ENCODE peak calls at places on chromosomes 11 and 22, in four cellular contexts. F is cardiac muscle cell; H is CD4-positive, CD25-positive, alpha-beta regulatory T cell; G is CD8-positive, alpha-beta T cell. Y is an unnamed sample.

GRCh38 chr11:81220166-81220895 is 1513.3 kb downstream of the FAM181B start:
- DNase-seq in F (no peak), H (no peak), G (no peak), Y (no peak)

GRCh38 chr11:63663809-63664208 is 7.4 kb downstream of the ATL3 start:
- DNase-seq in F (no peak), H (no peak), G (no peak), Y (no peak)

GRCh38 chr11:45212566-45213315 is 66.3 kb downstream of the PRDM11 start:
- DNase-seq in F (peak; percentile 15), H (no peak), G (no peak), Y (no peak)

GRCh38 chr11:117634756-117635593 is 162.0 kb downstream of the DSCAML1 start:
- DNase-seq in F (no peak), H (no peak), G (no peak), Y (no peak)

GRCh38 chr11:6413791-6414231 is 5.1 kb downstream of the APBB1 start:
- DNase-seq in F (peak; percentile 83), H (peak; percentile 62), G (peak; percentile 38), Y (no peak)

GRCh38 chr11:133947298-133947905 is 9.4 kb downstream of the IGSF9B start:
- DNase-seq in F (peak; percentile 91), H (peak; percentile 41), G (peak; percentile 49), Y (no peak)

GRCh38 chr11:62954478-62954877 is 30.3 kb downstream of the SLC22A6 start:
- DNase-seq in F (no peak), H (no peak), G (no peak), Y (no peak)

GRCh38 chr11:48040830-48041444 is 60.6 kb downstream of the PTPRJ start:
- DNase-seq in F (no peak), H (no peak), G (no peak), Y (no peak)

GRCh38 chr11:46541593-46542371 is 52.0 kb downstream of the AMBRA1 start:
- DNase-seq in F (no peak), H (no peak), G (no peak), Y (peak; percentile 94)

GRCh38 chr11:41121600-41121999 is 337.9 kb downstream of the LRRC4C start:
- DNase-seq in F (no peak), H (no peak), G (no peak), Y (no peak)

GRCh38 chr11:108985611-108986279 is 320.9 kb downstream of the DDX10 start:
- DNase-seq in F (no peak), H (no peak), G (no peak), Y (no peak)

GRCh38 chr22:35587447-35587870 is 29.7 kb downstream of the MB start:
- DNase-seq in F (peak; percentile 95), H (no peak), G (no peak), Y (peak; percentile 79)

GRCh38 chr11:60343094-60343704 is 16.1 kb downstream of the MS4A6E start:
- DNase-seq in F (peak; percentile 13), H (no peak), G (no peak), Y (no peak)

GRCh38 chr11:68009391-68010000 is 631 bp upstream of the ALDH3B1 start:
- DNase-seq in F (no peak), H (no peak), G (no peak), Y (peak; percentile 55)

GRCh38 chr11:34627197-34627596 is 6.3 kb downstream of the EHF start:
- DNase-seq in F (no peak), H (no peak), G (no peak), Y (no peak)

GRCh38 chr11:13320688-13321087 is 43.1 kb downstream of the BMAL1 start:
- DNase-seq in F (no peak), H (no peak), G (no peak), Y (no peak)

GRCh38 chr22:32827061-32827602 is 25.6 kb downstream of the TIMP3 start:
- DNase-seq in F (no peak), H (no peak), G (no peak), Y (no peak)

GRCh38 chr22:44622685-44623084 is 79.3 kb upstream of the PRR5 start:
- DNase-seq in F (no peak), H (no peak), G (no peak), Y (no peak)

GRCh38 chr11:20161230-20161918 is 1.1 kb upstream of the DBX1 start:
- DNase-seq in F (peak; percentile 64), H (no peak), G (no peak), Y (no peak)

GRCh38 chr11:43289368-43289767 is 22.4 kb upstream of the API5 start:
- DNase-seq in F (no peak), H (no peak), G (no peak), Y (no peak)

GRCh38 chr11:32420937-32421532 is 14.3 kb downstream of the WT1 start:
- DNase-seq in F (no peak), H (peak; percentile 7), G (no peak), Y (no peak)

GRCh38 chr11:129366737-129367597 is 8.7 kb upstream of the BARX2 start:
- DNase-seq in F (no peak), H (no peak), G (no peak), Y (no peak)
- H3K27me3 ChIP-seq in F (peaks cover 95% of the 10 kb centered on the region), H (peaks cover 50% of the 10 kb centered on the region), G (peaks cover 4% of the 10 kb centered on the region), Y (no peaks in the 10 kb centered on the region)

DNA sequence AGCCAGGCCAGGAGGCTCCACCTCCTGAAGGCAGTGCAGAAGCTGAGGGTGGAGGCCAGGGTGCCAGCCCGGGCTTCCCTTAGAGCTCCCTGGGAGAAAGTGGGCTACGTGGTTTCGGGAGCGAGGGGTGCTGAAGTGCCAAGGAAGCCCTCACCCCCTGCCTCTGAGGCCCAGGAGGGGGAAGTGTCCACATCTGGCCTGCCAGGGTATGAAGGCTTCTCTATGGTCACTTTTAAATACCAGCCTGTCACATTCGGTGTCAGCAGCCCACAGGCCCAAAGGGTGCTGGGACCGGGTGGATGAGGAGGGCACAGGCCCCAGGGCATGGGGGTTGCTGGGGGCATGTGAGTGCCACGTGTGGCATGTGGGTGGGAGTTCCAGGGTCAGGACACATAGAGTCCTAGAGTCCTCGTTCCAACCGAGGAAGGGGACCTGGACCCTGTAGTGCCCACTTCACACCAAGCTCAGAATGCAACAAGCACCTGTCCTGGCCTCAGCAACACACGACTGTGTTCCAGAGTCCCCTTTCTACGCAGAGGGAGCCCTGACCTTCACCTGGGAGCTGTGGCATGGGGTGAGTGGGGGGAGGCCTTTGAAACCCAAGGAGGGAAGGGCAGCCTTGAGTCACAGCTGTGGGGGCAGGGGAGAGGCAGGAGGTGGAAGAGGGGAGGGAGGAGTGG is 1.7 kb downstream of the SHISA8 start:
- DNase-seq in F (no peak), H (no peak), G (no peak), Y (no peak)
- H3K27me3 ChIP-seq in F (peaks cover 98% of the 10 kb centered on the region), H (peaks cover 19% of the 10 kb centered on the region), G (peaks cover 31% of the 10 kb centered on the region), Y (peaks cover 43% of the 10 kb centered on the region)

GRCh38 chr11:2781413-2782274 is 81.8 kb upstream of the KCNQ1OT1 start:
- DNase-seq in F (no peak), H (no peak), G (no peak), Y (peak; percentile 22)
- H3K27me3 ChIP-seq in F (no peaks in the 10 kb centered on the region), H (no peaks in the 10 kb centered on the region), G (no peaks in the 10 kb centered on the region), Y (no peaks in the 10 kb centered on the region)

GRCh38 chr11:74444173-74444832 is 23.0 kb downstream of the KCNE3 start:
- DNase-seq in F (peak; percentile 9), H (no peak), G (no peak), Y (peak; percentile 81)
- H3K27me3 ChIP-seq in F (no peaks in the 10 kb centered on the region), H (no peaks in the 10 kb centered on the region), G (no peaks in the 10 kb centered on the region), Y (no peaks in the 10 kb centered on the region)

DNA sequence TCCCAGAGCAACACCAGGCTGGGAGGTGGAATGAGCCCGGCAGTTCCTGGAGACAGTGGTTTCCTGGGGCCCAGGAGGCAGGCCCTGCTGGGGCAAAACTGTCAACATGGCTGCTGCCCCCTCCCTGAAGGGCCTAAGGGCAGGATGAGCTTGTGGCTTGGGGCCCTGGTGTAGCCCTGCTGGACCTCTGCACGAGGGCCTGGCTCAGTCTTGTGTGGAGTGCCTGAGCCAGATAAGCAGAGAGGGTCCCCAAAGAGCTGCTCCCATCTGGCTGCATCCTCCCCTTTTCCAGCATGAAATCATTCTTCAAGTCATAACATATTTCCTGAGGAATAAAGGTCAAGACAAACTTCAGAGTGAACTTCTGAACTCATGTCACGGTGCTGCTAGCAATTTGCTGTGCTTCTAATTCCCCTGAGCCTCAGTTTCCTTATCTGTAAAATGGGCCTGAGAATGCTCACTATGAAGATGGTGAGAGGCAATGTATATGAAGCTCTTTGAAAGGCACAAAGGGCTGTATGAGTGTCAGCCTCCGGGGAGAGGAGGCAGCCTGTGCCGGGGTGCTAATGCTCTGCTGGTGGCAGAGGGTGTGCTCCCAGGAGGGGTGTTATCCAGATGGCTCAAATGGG is 116.1 kb downstream of the GRIK4 start:
- DNase-seq in F (no peak), H (no peak), G (no peak), Y (no peak)
- H3K27me3 ChIP-seq in F (peaks cover 5% of the 10 kb centered on the region), H (no peaks in the 10 kb centered on the region), G (no peaks in the 10 kb centered on the region), Y (no peaks in the 10 kb centered on the region)

DNA sequence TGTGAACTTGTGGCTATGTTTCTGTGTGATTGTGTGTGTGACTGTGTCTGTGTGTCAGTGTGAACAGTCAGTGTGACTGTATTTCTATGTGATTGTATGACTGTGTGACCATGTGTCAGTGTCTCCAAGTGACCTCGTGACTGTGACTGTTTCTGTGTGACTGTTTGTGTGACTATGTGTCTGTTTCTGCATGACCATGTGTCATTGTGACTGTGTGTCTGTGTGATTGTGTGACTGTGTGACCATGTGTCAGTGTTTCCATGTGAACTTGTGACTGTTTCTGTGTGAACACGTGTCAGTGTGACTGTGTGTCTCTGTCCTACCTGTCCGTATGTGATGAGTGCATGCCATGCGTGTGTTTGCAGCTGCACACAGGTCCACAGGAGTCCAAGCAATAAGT is 8.8 kb upstream of the PKNOX2 start:
- DNase-seq in F (no peak), H (no peak), G (no peak), Y (no peak)
- H3K27me3 ChIP-seq in F (no peaks in the 10 kb centered on the region), H (peaks cover 13% of the 10 kb centered on the region), G (peaks cover 3% of the 10 kb centered on the region), Y (no peaks in the 10 kb centered on the region)

GRCh38 chr22:49197986-49198704 is 629.5 kb downstream of the BRD1 start:
- DNase-seq in F (no peak), H (no peak), G (no peak), Y (no peak)
- H3K27me3 ChIP-seq in F (peaks cover 4% of the 10 kb centered on the region), H (no peaks in the 10 kb centered on the region), G (no peaks in the 10 kb centered on the region), Y (no peaks in the 10 kb centered on the region)

GRCh38 chr11:35935390-35935789 is 8.5 kb upstream of the LDLRAD3 start:
- DNase-seq in F (no peak), H (no peak), G (no peak), Y (no peak)

GRCh38 chr11:35933572-35933925 is 10.3 kb upstream of the LDLRAD3 start:
- DNase-seq in F (no peak), H (no peak), G (no peak), Y (no peak)

GRCh38 chr11:35934981-35935380 is 8.9 kb upstream of the LDLRAD3 start:
- DNase-seq in F (no peak), H (no peak), G (no peak), Y (no peak)

GRCh38 chr11:35932641-35933571 is 11.0 kb upstream of the LDLRAD3 start:
- DNase-seq in F (no peak), H (no peak), G (no peak), Y (no peak)

GRCh38 chr11:35937751-35938150 is 6.1 kb upstream of the LDLRAD3 start:
- DNase-seq in F (no peak), H (no peak), G (no peak), Y (no peak)
- H3K27me3 ChIP-seq in F (peaks cover 2% of the 10 kb centered on the region), H (no peaks in the 10 kb centered on the region), G (peaks cover 4% of the 10 kb centered on the region), Y (no peaks in the 10 kb centered on the region)

DNA sequence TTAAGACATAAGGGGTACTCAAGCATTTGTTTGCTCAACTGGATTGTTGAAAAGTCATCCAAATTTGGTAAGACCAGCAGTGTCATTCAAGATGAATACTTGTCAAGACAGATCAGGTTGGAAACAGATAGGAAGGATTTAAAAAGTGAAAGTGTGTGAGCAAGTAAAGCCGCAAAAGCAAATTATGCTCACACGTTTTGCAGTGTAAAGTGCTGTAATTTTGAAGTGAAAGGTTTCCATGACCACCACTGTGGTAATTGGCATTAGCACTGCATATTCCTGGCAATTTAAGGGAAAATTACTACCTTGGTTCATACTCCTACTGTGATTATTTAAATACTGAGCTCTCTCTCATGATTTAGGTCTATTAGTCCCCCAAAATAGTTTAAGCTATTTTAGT is 704.1 kb upstream of the CCDC179 start:
- DNase-seq in F (no peak), H (no peak), G (no peak), Y (no peak)
- H3K27me3 ChIP-seq in F (no peaks in the 10 kb centered on the region), H (no peaks in the 10 kb centered on the region), G (no peaks in the 10 kb centered on the region), Y (no peaks in the 10 kb centered on the region)

Y was measured in body of pancreas.